ENCODE peak calls at places on chromosome 12, in six cellular contexts. N, K, H, B, C and J are unnamed samples.

GRCh38 chr12:22588817-22589216 is 36.2 kb upstream of the ETNK1 start:
- DNase-seq in B (no peak), H (no peak), C (no peak), K (no peak), N (no peak), J (peak; percentile 22)

GRCh38 chr12:52070243-52070925 is 606 bp downstream of the ATG101 start:
- DNase-seq in B (no peak), H (no peak), K (no peak), N (no peak), C (no peak), J (peak; percentile 65)

GRCh38 chr12:20475542-20475941 is 107.2 kb downstream of the PDE3A start:
- DNase-seq in C (no peak), H (no peak), K (no peak), N (no peak), B (no peak), J (no peak)

GRCh38 chr12:46647034-46647433 is 178.8 kb downstream of the SLC38A4 start:
- DNase-seq in H (no peak), B (no peak), K (no peak), N (no peak), C (no peak), J (no peak)

GRCh38 chr12:77054856-77055255 is 10.5 kb downstream of the E2F7 start:
- DNase-seq in B (no peak), K (no peak), N (no peak), C (no peak), H (no peak), J (no peak)

GRCh38 chr12:4807813-4808212 is 87.6 kb downstream of the GALNT8 start:
- DNase-seq in K (no peak), B (no peak), H (no peak), C (no peak), N (no peak), J (no peak)

GRCh38 chr12:11150832-11151231 is 16.4 kb upstream of the TAS2R30 start:
- DNase-seq in C (no peak), B (no peak), N (no peak), H (no peak), K (no peak), J (no peak)

GRCh38 chr12:58710896-58711295 is 209.4 kb downstream of the LRIG3 start:
- DNase-seq in H (no peak), B (no peak), N (no peak), C (no peak), K (no peak), J (no peak)

GRCh38 chr12:90331262-90331661 is 622.6 kb upstream of the ATP2B1 start:
- DNase-seq in H (no peak), C (no peak), K (no peak), N (no peak), B (no peak), J (no peak)

GRCh38 chr12:130425698-130426245 is 88.1 kb downstream of the PIWIL1 start:
- DNase-seq in N (no peak), C (no peak), H (no peak), B (no peak), K (no peak), J (no peak)

GRCh38 chr12:2498961-2499500 is 295.7 kb upstream of the FKBP4 start:
- DNase-seq in N (no peak), K (no peak), H (no peak), C (no peak), B (no peak), J (no peak)

GRCh38 chr12:38138225-38139221 is 178.1 kb upstream of the ALG10B start:
- DNase-seq in K (peak; percentile 77), B (peak; percentile 42), H (peak; percentile 64), C (peak; percentile 4), N (peak; percentile 61), J (peak; percentile 57)

GRCh38 chr12:113007166-113007565 is 28.8 kb downstream of the OAS2 start:
- DNase-seq in K (no peak), C (no peak), N (peak; percentile 54), H (no peak), B (no peak), J (peak; percentile 41)

GRCh38 chr12:90423965-90424364 is 531.0 kb downstream of the CCER1 start:
- DNase-seq in C (no peak), H (no peak), N (no peak), K (no peak), B (no peak), J (no peak)

GRCh38 chr12:3885179-3886094 is 12.2 kb upstream of the PARP11 start:
- DNase-seq in B (no peak), N (peak; percentile 41), K (peak; percentile 21), C (peak; percentile 24), H (peak; percentile 72), J (peak; percentile 73)

GRCh38 chr12:40469736-40470135 is 222.5 kb upstream of the CNTN1 start:
- DNase-seq in K (no peak), N (no peak), B (no peak), C (no peak), H (no peak), J (no peak)

GRCh38 chr12:107925125-107925524 is 150.6 kb downstream of the ASCL4 start:
- DNase-seq in C (no peak), H (no peak), K (no peak), N (no peak), B (no peak), J (no peak)

GRCh38 chr12:103626498-103626897 is 39.4 kb downstream of the STAB2 start:
- DNase-seq in N (peak; percentile 50), H (peak; percentile 9), C (no peak), B (no peak), K (no peak), J (peak; percentile 88)

GRCh38 chr12:44428825-44429224 is 447.3 kb downstream of the NELL2 start:
- DNase-seq in B (no peak), N (no peak), C (no peak), K (no peak), H (no peak), J (no peak)

GRCh38 chr12:123223241-123223668 is 9.7 kb downstream of the MPHOSPH9 start:
- DNase-seq in N (no peak), H (no peak), C (peak; percentile 13), B (peak; percentile 42), K (no peak), J (no peak)

GRCh38 chr12:96386794-96387193 is 13.4 kb downstream of the CDK17 start:
- DNase-seq in B (no peak), N (no peak), K (no peak), H (no peak), C (peak; percentile 40), J (no peak)

GRCh38 chr12:123150273-123150803 is 552 bp downstream of the PITPNM2 start:
- DNase-seq in B (peak; percentile 14), K (no peak), C (no peak), H (peak; percentile 61), N (no peak), J (no peak)

GRCh38 chr12:68236421-68237059 is 10.9 kb upstream of the IL26 start:
- DNase-seq in H (no peak), K (no peak), B (no peak), C (peak; percentile 51), N (no peak), J (peak; percentile 23)

GRCh38 chr12:46266382-46266791 is 2.5 kb downstream of the SLC38A1 start:
- DNase-seq in C (no peak), N (peak; percentile 37), K (no peak), H (no peak), B (peak; percentile 25), J (peak; percentile 46)

GRCh38 chr12:12592930-12593329 is 18.7 kb upstream of the CREBL2 start:
- DNase-seq in K (no peak), B (no peak), N (peak; percentile 58), C (no peak), H (no peak), J (peak; percentile 71)

GRCh38 chr12:88185988-88186387 is 43.9 kb downstream of the TMTC3 start:
- DNase-seq in H (no peak), K (no peak), B (no peak), C (no peak), N (peak; percentile 70), J (peak; percentile 86)

GRCh38 chr12:103800252-103800771 is 40.7 kb downstream of the NT5DC3 start:
- DNase-seq in H (no peak), C (no peak), B (no peak), N (peak; percentile 80), K (no peak), J (peak; percentile 56)

GRCh38 chr12:40240779-40241178 is 16.0 kb downstream of the LRRK2 start:
- DNase-seq in B (no peak), N (no peak), C (no peak), K (no peak), H (no peak), J (no peak)

GRCh38 chr12:52469853-52470252 is 3.8 kb downstream of the KRT6C start:
- DNase-seq in C (no peak), N (no peak), H (no peak), B (no peak), K (no peak), J (no peak)

GRCh38 chr12:65838330-65838976 is 14.2 kb downstream of the HMGA2 start:
- DNase-seq in H (no peak), C (no peak), N (no peak), K (no peak), B (no peak), J (no peak)

GRCh38 chr12:106331594-106331993 is 26.0 kb upstream of the POLR3B start:
- DNase-seq in N (no peak), H (no peak), K (no peak), B (no peak), C (no peak), J (no peak)